ENCODE peak calls at places on chromosomes 11 and 22, in five cellular contexts. One of them, this sample, is unnamed.

GRCh38 chr11:35160902-35161585 is 22.1 kb downstream of the CD44 start:
- DNase-seq in IMR-90: no peak
- DNase-seq in nucleus accumbens: no peak
- DNase-seq in progenitor cell of endocrine pancreas: no peak
- DNase-seq in activated T-cell treated with anti-CD3 and anti-CD28 coated beads for 1 hour: no peak
- DNase-seq in this sample: no peak

GRCh38 chr11:68275721-68276488 is 4.1 kb upstream of the C11orf24 start:
- DNase-seq in IMR-90: no peak
- DNase-seq in nucleus accumbens: no peak
- DNase-seq in progenitor cell of endocrine pancreas: no peak
- DNase-seq in activated T-cell treated with anti-CD3 and anti-CD28 coated beads for 1 hour: no peak
- DNase-seq in this sample: no peak

GRCh38 chr11:117045196-117045595 is 53.0 kb downstream of the SIK3 start:
- DNase-seq in IMR-90: peak; percentile 61
- DNase-seq in nucleus accumbens: no peak
- DNase-seq in progenitor cell of endocrine pancreas: no peak
- DNase-seq in activated T-cell treated with anti-CD3 and anti-CD28 coated beads for 1 hour: no peak
- DNase-seq in this sample: no peak

GRCh38 chr22:21766933-21767462 is 31.4 kb upstream of the YPEL1 start:
- DNase-seq in IMR-90: no peak
- DNase-seq in nucleus accumbens: no peak
- DNase-seq in progenitor cell of endocrine pancreas: no peak
- DNase-seq in activated T-cell treated with anti-CD3 and anti-CD28 coated beads for 1 hour: peak; percentile 19
- DNase-seq in this sample: peak; percentile 41

GRCh38 chr11:46338988-46339666 is 8.1 kb upstream of the DGKZ start:
- DNase-seq in IMR-90: no peak
- DNase-seq in nucleus accumbens: no peak
- DNase-seq in progenitor cell of endocrine pancreas: no peak
- DNase-seq in activated T-cell treated with anti-CD3 and anti-CD28 coated beads for 1 hour: no peak
- DNase-seq in this sample: no peak

GRCh38 chr11:23021287-23021863 is 161.1 kb upstream of the CCDC179 start:
- DNase-seq in IMR-90: peak; percentile 51
- DNase-seq in nucleus accumbens: no peak
- DNase-seq in progenitor cell of endocrine pancreas: no peak
- DNase-seq in activated T-cell treated with anti-CD3 and anti-CD28 coated beads for 1 hour: no peak
- DNase-seq in this sample: no peak

GRCh38 chr22:38628444-38628843 is 27.7 kb downstream of the FAM227A start:
- DNase-seq in IMR-90: no peak
- DNase-seq in nucleus accumbens: no peak
- DNase-seq in progenitor cell of endocrine pancreas: no peak
- DNase-seq in activated T-cell treated with anti-CD3 and anti-CD28 coated beads for 1 hour: no peak
- DNase-seq in this sample: no peak

GRCh38 chr11:60915250-60915914 is 1.4 kb downstream of the TMEM109 start:
- DNase-seq in IMR-90: peak; percentile 50
- DNase-seq in nucleus accumbens: no peak
- DNase-seq in progenitor cell of endocrine pancreas: no peak
- DNase-seq in activated T-cell treated with anti-CD3 and anti-CD28 coated beads for 1 hour: peak; percentile 55
- DNase-seq in this sample: peak; percentile 51

GRCh38 chr11:13114566-13115465 is 105.7 kb downstream of the RASSF10 start:
- DNase-seq in IMR-90: no peak
- DNase-seq in nucleus accumbens: no peak
- DNase-seq in progenitor cell of endocrine pancreas: peak; percentile 33
- DNase-seq in activated T-cell treated with anti-CD3 and anti-CD28 coated beads for 1 hour: no peak
- DNase-seq in this sample: no peak

GRCh38 chr11:76512851-76513653 is 68.2 kb downstream of the EMSY start:
- DNase-seq in IMR-90: peak; percentile 65
- DNase-seq in nucleus accumbens: no peak
- DNase-seq in progenitor cell of endocrine pancreas: no peak
- DNase-seq in activated T-cell treated with anti-CD3 and anti-CD28 coated beads for 1 hour: no peak
- DNase-seq in this sample: no peak

GRCh38 chr11:61509058-61510029 is 795 bp downstream of the LRRC10B start:
- DNase-seq in IMR-90: peak; percentile 69
- DNase-seq in nucleus accumbens: no peak
- DNase-seq in progenitor cell of endocrine pancreas: peak; percentile 66
- DNase-seq in activated T-cell treated with anti-CD3 and anti-CD28 coated beads for 1 hour: peak; percentile 14
- DNase-seq in this sample: no peak

GRCh38 chr22:25960375-25960774 is 208.9 kb upstream of the SEZ6L start:
- DNase-seq in IMR-90: no peak
- DNase-seq in nucleus accumbens: no peak
- DNase-seq in progenitor cell of endocrine pancreas: no peak
- DNase-seq in activated T-cell treated with anti-CD3 and anti-CD28 coated beads for 1 hour: no peak
- DNase-seq in this sample: no peak

This sample was measured in effector CD4-positive, alpha-beta T cell.